ENCODE peak calls at places on chromosomes 5 and 9, in seven cellular contexts. M is T-helper 2 cell; I is activated CD4-positive, alpha-beta T cell treated with anti-CD3 and anti-CD28 coated beads for 48 hours; E is NCI-H2081; K is AG10803; H is anterior cingulate cortex; V is endothelial cell. N is an unnamed sample.

GRCh38 chr9:97514531-97514930 is 13.1 kb downstream of the TMOD1 start:
- DNase-seq in M (no peak), I (no peak), E (no peak), K (no peak), H (no peak), V (peak), N (no peak)

GRCh38 chr9:2621678-2622360 is at the start of gene VLDLR:
- DNase-seq in M (peak), I (peak), E (peak), K (peak), H (peak), V (peak), N (no peak)

GRCh38 chr5:139795074-139796001 is at the start of gene PSD2:
- DNase-seq in M (no peak), I (peak), E (no peak), K (no peak), H (peak), V (no peak), N (no peak)

GRCh38 chr5:1782385-1783213 is 17.0 kb downstream of the MRPL36 start:
- DNase-seq in M (no peak), I (no peak), E (no peak), K (no peak), H (no peak), V (no peak), N (no peak)

GRCh38 chr5:125093776-125094175 is 347.3 kb upstream of the ZNF608 start:
- DNase-seq in M (no peak), I (no peak), E (no peak), K (peak), H (no peak), V (no peak), N (peak)

GRCh38 chr5:73454379-73455036 is 5.9 kb upstream of the FOXD1 start:
- DNase-seq in M (no peak), I (peak), E (peak), K (no peak), H (no peak), V (peak), N (peak)

GRCh38 chr9:99601506-99601905 is 220.2 kb upstream of the NR4A3 start:
- DNase-seq in M (no peak), I (no peak), E (no peak), K (no peak), H (no peak), V (no peak), N (peak)

GRCh38 chr9:120612218-120612617 is 32.3 kb upstream of the CDK5RAP2 start:
- DNase-seq in M (no peak), I (no peak), E (no peak), K (no peak), H (no peak), V (no peak), N (no peak)

GRCh38 chr9:134379774-134380431 is 53.6 kb downstream of the RXRA start:
- DNase-seq in M (no peak), I (no peak), E (no peak), K (no peak), H (no peak), V (no peak), N (no peak)

GRCh38 chr9:77498891-77499290 is 149.2 kb downstream of the GNA14 start:
- DNase-seq in M (no peak), I (no peak), E (no peak), K (peak), H (no peak), V (no peak), N (no peak)

N was measured in fibroblast of villous mesenchyme.